ENCODE peak calls at places on chromosome 1, in seven cellular contexts. One of them, this sample, is unnamed.
A peak's percentile ranks its signal among the peaks of the same experiment; 100 is the strongest.

GRCh38 chr1:29939086-29939485 is 702.8 kb downstream of the PTPRU start:
- DNase-seq in cardiac muscle cell: no peak
- DNase-seq in T-helper 17 cell: no peak
- DNase-seq in HAP-1: no peak
- DNase-seq in heart left ventricle: no peak
- DNase-seq in mammary epithelial cell: peak; percentile 32
- DNase-seq in MG63: no peak
- DNase-seq in this sample: no peak

GRCh38 chr1:45327644-45328515 is 1.2 kb downstream of the HPDL start:
- DNase-seq in cardiac muscle cell: no peak
- DNase-seq in T-helper 17 cell: no peak
- DNase-seq in HAP-1: no peak
- DNase-seq in heart left ventricle: no peak
- DNase-seq in mammary epithelial cell: no peak
- DNase-seq in MG63: no peak
- DNase-seq in this sample: no peak

GRCh38 chr1:145983959-145984830 is 12.2 kb downstream of the TXNIP start:
- DNase-seq in cardiac muscle cell: no peak
- DNase-seq in T-helper 17 cell: no peak
- DNase-seq in HAP-1: no peak
- DNase-seq in heart left ventricle: no peak
- DNase-seq in mammary epithelial cell: no peak
- DNase-seq in MG63: no peak
- DNase-seq in this sample: no peak

GRCh38 chr1:112528076-112528475 is 19.3 kb downstream of the WNT2B start:
- DNase-seq in cardiac muscle cell: no peak
- DNase-seq in T-helper 17 cell: no peak
- DNase-seq in HAP-1: no peak
- DNase-seq in heart left ventricle: no peak
- DNase-seq in mammary epithelial cell: no peak
- DNase-seq in MG63: no peak
- DNase-seq in this sample: no peak

GRCh38 chr1:246897302-246897701 is 34.4 kb downstream of the AHCTF1 start:
- DNase-seq in cardiac muscle cell: no peak
- DNase-seq in T-helper 17 cell: no peak
- DNase-seq in HAP-1: no peak
- DNase-seq in heart left ventricle: no peak
- DNase-seq in mammary epithelial cell: no peak
- DNase-seq in MG63: no peak
- DNase-seq in this sample: no peak

GRCh38 chr1:12594966-12595838 is 22.8 kb downstream of the DHRS3 start:
- DNase-seq in cardiac muscle cell: peak; percentile 91
- DNase-seq in T-helper 17 cell: no peak
- DNase-seq in HAP-1: no peak
- DNase-seq in heart left ventricle: peak; percentile 76
- DNase-seq in mammary epithelial cell: peak; percentile 62
- DNase-seq in MG63: peak; percentile 97
- DNase-seq in this sample: no peak

GRCh38 chr1:36285450-36286101 is 20.6 kb upstream of the SH3D21 start:
- DNase-seq in cardiac muscle cell: peak; percentile 93
- DNase-seq in T-helper 17 cell: peak; percentile 59
- DNase-seq in HAP-1: peak; percentile 72
- DNase-seq in heart left ventricle: peak; percentile 70
- DNase-seq in mammary epithelial cell: peak; percentile 68
- DNase-seq in MG63: peak; percentile 45
- DNase-seq in this sample: peak; percentile 90

GRCh38 chr1:191886977-191887376 is 271.3 kb upstream of the RGS18 start:
- DNase-seq in cardiac muscle cell: no peak
- DNase-seq in T-helper 17 cell: no peak
- DNase-seq in HAP-1: no peak
- DNase-seq in heart left ventricle: no peak
- DNase-seq in mammary epithelial cell: no peak
- DNase-seq in MG63: no peak
- DNase-seq in this sample: no peak

GRCh38 chr1:197778326-197778922 is 3.1 kb upstream of the DENND1B start:
- DNase-seq in cardiac muscle cell: no peak
- DNase-seq in T-helper 17 cell: no peak
- DNase-seq in HAP-1: no peak
- DNase-seq in heart left ventricle: no peak
- DNase-seq in mammary epithelial cell: no peak
- DNase-seq in MG63: no peak
- DNase-seq in this sample: no peak

GRCh38 chr1:165898837-165899236 is 71.4 kb downstream of the UCK2 start:
- DNase-seq in cardiac muscle cell: peak; percentile 94
- DNase-seq in T-helper 17 cell: no peak
- DNase-seq in HAP-1: no peak
- DNase-seq in heart left ventricle: no peak
- DNase-seq in mammary epithelial cell: peak; percentile 95
- DNase-seq in MG63: peak; percentile 89
- DNase-seq in this sample: no peak

GRCh38 chr1:107648071-107648470 is 316.9 kb downstream of the VAV3 start:
- DNase-seq in cardiac muscle cell: peak; percentile 8
- DNase-seq in T-helper 17 cell: no peak
- DNase-seq in HAP-1: no peak
- DNase-seq in heart left ventricle: no peak
- DNase-seq in mammary epithelial cell: peak; percentile 87
- DNase-seq in MG63: peak; percentile 27
- DNase-seq in this sample: no peak

GRCh38 chr1:5758859-5759578 is 233.2 kb downstream of the NPHP4 start:
- DNase-seq in cardiac muscle cell: no peak
- DNase-seq in T-helper 17 cell: no peak
- DNase-seq in HAP-1: no peak
- DNase-seq in heart left ventricle: no peak
- DNase-seq in mammary epithelial cell: no peak
- DNase-seq in MG63: no peak
- DNase-seq in this sample: no peak

GRCh38 chr1:203954788-203955552 is 93.6 kb downstream of the SNRPE start:
- DNase-seq in cardiac muscle cell: peak; percentile 32
- DNase-seq in T-helper 17 cell: no peak
- DNase-seq in HAP-1: no peak
- DNase-seq in heart left ventricle: no peak
- DNase-seq in mammary epithelial cell: no peak
- DNase-seq in MG63: no peak
- DNase-seq in this sample: no peak

GRCh38 chr1:206769331-206769731 is 1.2 kb upstream of the IL19 start:
- DNase-seq in cardiac muscle cell: no peak
- DNase-seq in T-helper 17 cell: no peak
- DNase-seq in HAP-1: no peak
- DNase-seq in heart left ventricle: no peak
- DNase-seq in mammary epithelial cell: no peak
- DNase-seq in MG63: no peak
- DNase-seq in this sample: no peak

GRCh38 chr1:235304549-235305451 is 23.2 kb downstream of the ARID4B start:
- DNase-seq in cardiac muscle cell: peak; percentile 58
- DNase-seq in T-helper 17 cell: no peak
- DNase-seq in HAP-1: no peak
- DNase-seq in heart left ventricle: no peak
- DNase-seq in mammary epithelial cell: no peak
- DNase-seq in MG63: no peak
- DNase-seq in this sample: no peak

GRCh38 chr1:18661404-18662285 is 31.0 kb downstream of the PAX7 start:
- DNase-seq in cardiac muscle cell: no peak
- DNase-seq in T-helper 17 cell: no peak
- DNase-seq in HAP-1: peak; percentile 19
- DNase-seq in heart left ventricle: no peak
- DNase-seq in mammary epithelial cell: no peak
- DNase-seq in MG63: no peak
- DNase-seq in this sample: no peak

GRCh38 chr1:16980473-16981268 is at the start of gene MFAP2:
- DNase-seq in cardiac muscle cell: peak; percentile 60
- DNase-seq in T-helper 17 cell: no peak
- DNase-seq in HAP-1: no peak
- DNase-seq in heart left ventricle: peak; percentile 43
- DNase-seq in mammary epithelial cell: peak; percentile 9
- DNase-seq in MG63: peak; percentile 70
- DNase-seq in this sample: peak; percentile 33

GRCh38 chr1:184118051-184118450 is 66.5 kb downstream of the TSEN15 start:
- DNase-seq in cardiac muscle cell: peak; percentile 96
- DNase-seq in T-helper 17 cell: no peak
- DNase-seq in HAP-1: no peak
- DNase-seq in heart left ventricle: no peak
- DNase-seq in mammary epithelial cell: peak; percentile 98
- DNase-seq in MG63: peak; percentile 82
- DNase-seq in this sample: no peak

GRCh38 chr1:191714810-191715209 is 443.5 kb upstream of the RGS18 start:
- DNase-seq in cardiac muscle cell: no peak
- DNase-seq in T-helper 17 cell: no peak
- DNase-seq in HAP-1: no peak
- DNase-seq in heart left ventricle: no peak
- DNase-seq in mammary epithelial cell: no peak
- DNase-seq in MG63: no peak
- DNase-seq in this sample: no peak

GRCh38 chr1:45206808-45207624 is 611 bp upstream of the ZSWIM5 start:
- DNase-seq in cardiac muscle cell: no peak
- DNase-seq in T-helper 17 cell: no peak
- DNase-seq in HAP-1: no peak
- DNase-seq in heart left ventricle: no peak
- DNase-seq in mammary epithelial cell: no peak
- DNase-seq in MG63: no peak
- DNase-seq in this sample: peak; percentile 21

GRCh38 chr1:184457500-184457899 is 70.7 kb downstream of the C1orf21 start:
- DNase-seq in cardiac muscle cell: peak; percentile 26
- DNase-seq in T-helper 17 cell: no peak
- DNase-seq in HAP-1: no peak
- DNase-seq in heart left ventricle: no peak
- DNase-seq in mammary epithelial cell: no peak
- DNase-seq in MG63: no peak
- DNase-seq in this sample: no peak

GRCh38 chr1:158024737-158025136 is 31.3 kb downstream of the KIRREL1 start:
- DNase-seq in cardiac muscle cell: no peak
- DNase-seq in T-helper 17 cell: no peak
- DNase-seq in HAP-1: no peak
- DNase-seq in heart left ventricle: no peak
- DNase-seq in mammary epithelial cell: no peak
- DNase-seq in MG63: no peak
- DNase-seq in this sample: no peak

GRCh38 chr1:14443164-14443787 is 155.2 kb upstream of the KAZN start:
- DNase-seq in cardiac muscle cell: peak; percentile 22
- DNase-seq in T-helper 17 cell: no peak
- DNase-seq in HAP-1: no peak
- DNase-seq in heart left ventricle: no peak
- DNase-seq in mammary epithelial cell: no peak
- DNase-seq in MG63: peak; percentile 34
- DNase-seq in this sample: no peak

GRCh38 chr1:147580200-147580557 is 38.9 kb downstream of the BCL9 start:
- DNase-seq in cardiac muscle cell: peak; percentile 34
- DNase-seq in T-helper 17 cell: no peak
- DNase-seq in HAP-1: no peak
- DNase-seq in heart left ventricle: no peak
- DNase-seq in mammary epithelial cell: peak; percentile 46
- DNase-seq in MG63: no peak
- DNase-seq in this sample: no peak

GRCh38 chr1:244653439-244654283 is 735 bp downstream of the DESI2 start:
- DNase-seq in cardiac muscle cell: peak; percentile 14
- DNase-seq in T-helper 17 cell: no peak
- DNase-seq in HAP-1: peak; percentile 14
- DNase-seq in heart left ventricle: no peak
- DNase-seq in mammary epithelial cell: peak; percentile 29
- DNase-seq in MG63: peak; percentile 17
- DNase-seq in this sample: peak; percentile 23

GRCh38 chr1:22259581-22260282 is 116.8 kb upstream of the WNT4 start:
- DNase-seq in cardiac muscle cell: peak; percentile 42
- DNase-seq in T-helper 17 cell: no peak
- DNase-seq in HAP-1: no peak
- DNase-seq in heart left ventricle: no peak
- DNase-seq in mammary epithelial cell: no peak
- DNase-seq in MG63: no peak
- DNase-seq in this sample: no peak

GRCh38 chr1:180662709-180663108 is 30.9 kb downstream of the XPR1 start:
- DNase-seq in cardiac muscle cell: no peak
- DNase-seq in T-helper 17 cell: no peak
- DNase-seq in HAP-1: no peak
- DNase-seq in heart left ventricle: no peak
- DNase-seq in mammary epithelial cell: no peak
- DNase-seq in MG63: no peak
- DNase-seq in this sample: no peak
- H3K9me3 ChIP-seq in cardiac muscle cell: no peaks in the 10 kb centered on the region
- H3K9me3 ChIP-seq in T-helper 17 cell: peaks cover 12% of the 10 kb centered on the region
- H3K9me3 ChIP-seq in HAP-1: peaks cover 5% of the 10 kb centered on the region
- H3K9me3 ChIP-seq in heart left ventricle: peaks cover 32% of the 10 kb centered on the region
- H3K9me3 ChIP-seq in mammary epithelial cell: peaks cover 9% of the 10 kb centered on the region
- H3K9me3 ChIP-seq in MG63: peaks cover 29% of the 10 kb centered on the region
- H3K9me3 ChIP-seq in this sample: no peaks in the 10 kb centered on the region

GRCh38 chr1:96660051-96660450 is 61.5 kb upstream of the PTBP2 start:
- DNase-seq in cardiac muscle cell: no peak
- DNase-seq in T-helper 17 cell: no peak
- DNase-seq in HAP-1: no peak
- DNase-seq in heart left ventricle: no peak
- DNase-seq in mammary epithelial cell: peak; percentile 6
- DNase-seq in MG63: no peak
- DNase-seq in this sample: no peak
- H3K9me3 ChIP-seq in cardiac muscle cell: no peaks in the 10 kb centered on the region
- H3K9me3 ChIP-seq in T-helper 17 cell: no peaks in the 10 kb centered on the region
- H3K9me3 ChIP-seq in HAP-1: peaks cover 4% of the 10 kb centered on the region
- H3K9me3 ChIP-seq in heart left ventricle: peaks cover 7% of the 10 kb centered on the region
- H3K9me3 ChIP-seq in mammary epithelial cell: no peaks in the 10 kb centered on the region
- H3K9me3 ChIP-seq in MG63: peaks cover 2% of the 10 kb centered on the region
- H3K9me3 ChIP-seq in this sample: no peaks in the 10 kb centered on the region

GRCh38 chr1:86516366-86516765 is 30.5 kb upstream of the CLCA4 start:
- DNase-seq in cardiac muscle cell: peak; percentile 12
- DNase-seq in T-helper 17 cell: no peak
- DNase-seq in HAP-1: no peak
- DNase-seq in heart left ventricle: no peak
- DNase-seq in mammary epithelial cell: no peak
- DNase-seq in MG63: no peak
- DNase-seq in this sample: no peak
- H3K9me3 ChIP-seq in cardiac muscle cell: no peaks in the 10 kb centered on the region
- H3K9me3 ChIP-seq in T-helper 17 cell: no peaks in the 10 kb centered on the region
- H3K9me3 ChIP-seq in HAP-1: no peaks in the 10 kb centered on the region
- H3K9me3 ChIP-seq in heart left ventricle: no peaks in the 10 kb centered on the region
- H3K9me3 ChIP-seq in mammary epithelial cell: no peaks in the 10 kb centered on the region
- H3K9me3 ChIP-seq in MG63: no peaks in the 10 kb centered on the region
- H3K9me3 ChIP-seq in this sample: no peaks in the 10 kb centered on the region

GRCh38 chr1:167821356-167821685 is 92.6 kb downstream of the ADCY10 start:
- DNase-seq in cardiac muscle cell: no peak
- DNase-seq in T-helper 17 cell: no peak
- DNase-seq in HAP-1: no peak
- DNase-seq in heart left ventricle: no peak
- DNase-seq in mammary epithelial cell: no peak
- DNase-seq in MG63: no peak
- DNase-seq in this sample: no peak

GRCh38 chr1:167821969-167822685 is 91.8 kb downstream of the ADCY10 start:
- DNase-seq in cardiac muscle cell: no peak
- DNase-seq in T-helper 17 cell: no peak
- DNase-seq in HAP-1: no peak
- DNase-seq in heart left ventricle: no peak
- DNase-seq in mammary epithelial cell: no peak
- DNase-seq in MG63: no peak
- DNase-seq in this sample: no peak

GRCh38 chr1:167826127-167826526 is 87.8 kb downstream of the ADCY10 start:
- DNase-seq in cardiac muscle cell: no peak
- DNase-seq in T-helper 17 cell: no peak
- DNase-seq in HAP-1: no peak
- DNase-seq in heart left ventricle: no peak
- DNase-seq in mammary epithelial cell: no peak
- DNase-seq in MG63: no peak
- DNase-seq in this sample: no peak

GRCh38 chr1:167824163-167824794 is 89.7 kb downstream of the ADCY10 start:
- DNase-seq in cardiac muscle cell: peak; percentile 29
- DNase-seq in T-helper 17 cell: no peak
- DNase-seq in HAP-1: no peak
- DNase-seq in heart left ventricle: no peak
- DNase-seq in mammary epithelial cell: peak; percentile 35
- DNase-seq in MG63: no peak
- DNase-seq in this sample: no peak

GRCh38 chr1:167825419-167826079 is 88.4 kb downstream of the ADCY10 start:
- DNase-seq in cardiac muscle cell: no peak
- DNase-seq in T-helper 17 cell: no peak
- DNase-seq in HAP-1: no peak
- DNase-seq in heart left ventricle: no peak
- DNase-seq in mammary epithelial cell: no peak
- DNase-seq in MG63: no peak
- DNase-seq in this sample: no peak
- H3K9me3 ChIP-seq in cardiac muscle cell: no peaks in the 10 kb centered on the region
- H3K9me3 ChIP-seq in T-helper 17 cell: no peaks in the 10 kb centered on the region
- H3K9me3 ChIP-seq in HAP-1: no peaks in the 10 kb centered on the region
- H3K9me3 ChIP-seq in heart left ventricle: no peaks in the 10 kb centered on the region
- H3K9me3 ChIP-seq in mammary epithelial cell: no peaks in the 10 kb centered on the region
- H3K9me3 ChIP-seq in MG63: no peaks in the 10 kb centered on the region
- H3K9me3 ChIP-seq in this sample: no peaks in the 10 kb centered on the region

This sample was measured in testis.